ENCODE peak calls at places on chromosome 13, in ten cellular contexts. G is mucosa of descending colon; W is CD4-positive, alpha-beta T cell; Y is GM04504; K is GM04503; P is stimulated activated CD4-positive, alpha-beta T cell treated with anti-CD3 and anti-CD28 coated beads, TNF-alpha, amount 100 ng/mL, for 48 hours; D is stimulated activated CD8-positive, alpha-beta memory T cell treated with anti-CD3 and anti-CD28 coated beads, Interleukin-12 subunit alpha, Interleukin-12 subunit beta, amount 100 ng/mL, for 1 hour; H is WTC11; M is H54; X is neuronal stem cell. J is an unnamed sample.

GRCh38 chr13:37357548-37357947 is 241.0 kb downstream of the POSTN start:
- DNase-seq in Y (no peak), X (no peak), D (no peak), H (no peak), G (no peak), P (no peak), K (no peak), W (no peak), M (no peak), J (no peak)

GRCh38 chr13:40619479-40619814 is 47.0 kb downstream of the FOXO1 start:
- DNase-seq in W (no peak), X (no peak), Y (no peak), P (no peak), H (no peak), M (no peak), K (no peak), G (no peak), D (no peak), J (no peak)

GRCh38 chr13:76720827-76721226 is 165.4 kb downstream of the KCTD12 start:
- DNase-seq in Y (no peak), H (no peak), W (no peak), M (no peak), P (no peak), G (no peak), D (no peak), K (no peak), X (no peak), J (no peak)

GRCh38 chr13:94704347-94705080 is 7.8 kb downstream of the SOX21 start:
- DNase-seq in X (no peak), H (peak; percentile 32), W (no peak), P (no peak), K (no peak), M (no peak), G (no peak), Y (no peak), D (no peak), J (no peak)

GRCh38 chr13:76331948-76332712 is 554.1 kb downstream of the KCTD12 start:
- DNase-seq in D (no peak), X (no peak), H (no peak), M (no peak), G (no peak), Y (no peak), P (no peak), W (no peak), K (no peak), J (no peak)

GRCh38 chr13:105612541-105612940 is 922.9 kb downstream of the EFNB2 start:
- DNase-seq in Y (no peak), X (no peak), G (no peak), H (no peak), D (no peak), W (no peak), M (no peak), P (no peak), K (no peak), J (no peak)

GRCh38 chr13:43339843-43340550 is 316.6 kb downstream of the DNAJC15 start:
- DNase-seq in P (no peak), W (no peak), X (no peak), Y (no peak), H (no peak), G (no peak), K (no peak), M (no peak), D (no peak), J (no peak)

GRCh38 chr13:23325191-23325590 is 108.3 kb downstream of the SACS start:
- DNase-seq in X (no peak), D (no peak), K (no peak), P (no peak), H (no peak), M (no peak), W (no peak), G (no peak), Y (no peak), J (no peak)

GRCh38 chr13:114131581-114132418 is 623 bp downstream of the RASA3 start:
- DNase-seq in K (no peak), D (no peak), P (no peak), Y (no peak), X (no peak), H (no peak), G (peak; percentile 49), W (peak; percentile 33), M (no peak), J (no peak)

GRCh38 chr13:99905224-99905623 is 66.3 kb downstream of the ZIC5 start:
- DNase-seq in K (no peak), M (no peak), X (no peak), H (no peak), P (no peak), D (no peak), Y (no peak), G (no peak), W (no peak), J (no peak)

GRCh38 chr13:77042566-77043177 is 15.7 kb upstream of the FBXL3 start:
- DNase-seq in P (no peak), K (no peak), X (no peak), Y (no peak), G (no peak), W (no peak), H (no peak), M (no peak), D (no peak), J (no peak)

GRCh38 chr13:33677215-33677614 is 140.7 kb upstream of the RFC3 start:
- DNase-seq in M (no peak), Y (no peak), K (no peak), G (no peak), D (no peak), P (no peak), W (no peak), X (no peak), H (no peak), J (no peak)

GRCh38 chr13:107817652-107818287 is 397.6 kb downstream of the LIG4 start:
- DNase-seq in D (no peak), W (no peak), H (no peak), G (no peak), P (no peak), M (no peak), K (no peak), X (no peak), Y (no peak), J (no peak)

GRCh38 chr13:26855071-26855470 is 94.5 kb upstream of the GPR12 start:
- DNase-seq in Y (no peak), H (no peak), K (no peak), X (no peak), W (no peak), D (no peak), G (no peak), P (no peak), M (no peak), J (no peak)

GRCh38 chr13:102584423-102584822 is 12.4 kb upstream of the TPP2 start:
- DNase-seq in K (no peak), P (no peak), H (no peak), X (no peak), W (no peak), D (no peak), G (no peak), M (no peak), Y (no peak), J (no peak)

GRCh38 chr13:111267205-111267604 is 53.2 kb upstream of the TEX29 start:
- DNase-seq in W (no peak), H (no peak), X (no peak), M (no peak), K (no peak), Y (no peak), G (no peak), P (no peak), D (no peak), J (no peak)

GRCh38 chr13:53545340-53545941 is 516.8 kb downstream of the OLFM4 start:
- DNase-seq in P (no peak), K (no peak), X (no peak), G (no peak), W (no peak), D (no peak), Y (no peak), H (peak; percentile 48), M (no peak), J (no peak)

GRCh38 chr13:45851171-45851889 is at the start of gene SIAH3:
- DNase-seq in P (no peak), X (no peak), H (peak; percentile 23), Y (no peak), W (no peak), G (peak; percentile 24), M (no peak), D (no peak), K (no peak), J (no peak)

GRCh38 chr13:100497394-100497793 is 91.2 kb downstream of the GGACT start:
- DNase-seq in Y (no peak), X (no peak), W (no peak), K (no peak), D (no peak), P (no peak), M (peak; percentile 43), G (no peak), H (no peak), J (no peak)

GRCh38 chr13:106464076-106464475 is 71.4 kb downstream of the EFNB2 start:
- DNase-seq in G (no peak), D (no peak), X (no peak), Y (no peak), W (no peak), H (no peak), P (no peak), M (no peak), K (no peak), J (no peak)

GRCh38 chr13:97659602-97660001 is 225.6 kb downstream of the RAP2A start:
- DNase-seq in G (no peak), P (no peak), H (peak; percentile 32), K (no peak), X (peak; percentile 23), D (no peak), Y (no peak), M (no peak), W (no peak), J (peak; percentile 19)

GRCh38 chr13:95607363-95607762 is 37.1 kb downstream of the DZIP1 start:
- DNase-seq in W (no peak), M (peak; percentile 37), Y (no peak), G (no peak), P (no peak), H (no peak), K (no peak), D (no peak), X (no peak), J (no peak)

GRCh38 chr13:91520952-91521351 is 122.5 kb downstream of the GPC5 start:
- DNase-seq in K (no peak), X (no peak), M (no peak), Y (no peak), G (no peak), P (no peak), H (no peak), D (no peak), W (no peak), J (no peak)

GRCh38 chr13:79442221-79442620 is 36.2 kb upstream of the RBM26 start:
- DNase-seq in X (no peak), H (no peak), G (no peak), P (no peak), W (no peak), M (no peak), Y (no peak), D (no peak), K (no peak), J (no peak)

GRCh38 chr13:44578064-44578394 is 1.9 kb upstream of the TSC22D1 start:
- DNase-seq in M (no peak), K (no peak), X (no peak), P (no peak), G (no peak), H (no peak), D (no peak), Y (no peak), W (no peak), J (no peak)

J was measured in BE2C.